ENCODE peak calls at places on chromosomes 11 and 22, in eight cellular contexts. One of them, this sample, is unnamed.

GRCh38 chr11:111631666-111632039 is 29.4 kb downstream of the SIK2 start:
- DNase-seq in bronchial epithelial cell: no peak
- DNase-seq in transverse colon: no peak
- DNase-seq in AG09319: peak
- DNase-seq in GM06990: no peak
- DNase-seq in colonic mucosa: no peak
- DNase-seq in ovary: no peak
- DNase-seq in left lung: no peak
- DNase-seq in this sample: no peak

GRCh38 chr11:62033191-62034044 is 66.0 kb upstream of the FTH1 start:
- DNase-seq in bronchial epithelial cell: peak
- DNase-seq in left lung: no peak
- DNase-seq in AG09319: no peak
- DNase-seq in GM06990: no peak
- DNase-seq in transverse colon: no peak
- DNase-seq in colonic mucosa: no peak
- DNase-seq in ovary: no peak
- DNase-seq in this sample: no peak

GRCh38 chr22:31229402-31230140 is 17.5 kb downstream of the LIMK2 start:
- DNase-seq in left lung: no peak
- DNase-seq in AG09319: no peak
- DNase-seq in ovary: peak
- DNase-seq in transverse colon: peak
- DNase-seq in GM06990: no peak
- DNase-seq in colonic mucosa: peak
- DNase-seq in bronchial epithelial cell: no peak
- DNase-seq in this sample: no peak

GRCh38 chr11:118290923-118291322 is 13.6 kb upstream of the CD3E start:
- DNase-seq in colonic mucosa: peak
- DNase-seq in AG09319: no peak
- DNase-seq in left lung: no peak
- DNase-seq in ovary: no peak
- DNase-seq in bronchial epithelial cell: peak
- DNase-seq in GM06990: no peak
- DNase-seq in transverse colon: peak
- DNase-seq in this sample: no peak

GRCh38 chr11:64843971-64844329 is 503 bp downstream of the CDC42BPG start:
- DNase-seq in colonic mucosa: peak
- DNase-seq in GM06990: no peak
- DNase-seq in ovary: no peak
- DNase-seq in bronchial epithelial cell: peak
- DNase-seq in transverse colon: no peak
- DNase-seq in AG09319: no peak
- DNase-seq in left lung: no peak
- DNase-seq in this sample: no peak

GRCh38 chr11:80462211-80462610 is 1021.4 kb upstream of the TENM4 start:
- DNase-seq in transverse colon: no peak
- DNase-seq in AG09319: no peak
- DNase-seq in GM06990: no peak
- DNase-seq in ovary: no peak
- DNase-seq in left lung: no peak
- DNase-seq in colonic mucosa: no peak
- DNase-seq in bronchial epithelial cell: peak
- DNase-seq in this sample: no peak

GRCh38 chr11:28858076-28858475 is 749.9 kb downstream of the METTL15 start:
- DNase-seq in bronchial epithelial cell: no peak
- DNase-seq in GM06990: no peak
- DNase-seq in ovary: no peak
- DNase-seq in colonic mucosa: no peak
- DNase-seq in left lung: no peak
- DNase-seq in AG09319: no peak
- DNase-seq in transverse colon: no peak
- DNase-seq in this sample: no peak

GRCh38 chr11:85540635-85541034 is 86.5 kb downstream of the DLG2 start:
- DNase-seq in transverse colon: no peak
- DNase-seq in GM06990: no peak
- DNase-seq in AG09319: no peak
- DNase-seq in left lung: no peak
- DNase-seq in bronchial epithelial cell: no peak
- DNase-seq in ovary: peak
- DNase-seq in colonic mucosa: no peak
- DNase-seq in this sample: no peak

GRCh38 chr11:61910473-61911123 is 6.8 kb downstream of the RAB3IL1 start:
- DNase-seq in colonic mucosa: no peak
- DNase-seq in left lung: peak
- DNase-seq in bronchial epithelial cell: no peak
- DNase-seq in transverse colon: no peak
- DNase-seq in AG09319: no peak
- DNase-seq in ovary: peak
- DNase-seq in GM06990: no peak
- DNase-seq in this sample: no peak

GRCh38 chr22:27715078-27715477 is 86.5 kb downstream of the MN1 start:
- DNase-seq in transverse colon: no peak
- DNase-seq in left lung: peak
- DNase-seq in ovary: no peak
- DNase-seq in AG09319: no peak
- DNase-seq in GM06990: no peak
- DNase-seq in colonic mucosa: no peak
- DNase-seq in bronchial epithelial cell: no peak
- DNase-seq in this sample: no peak

GRCh38 chr11:118953265-118953664 is 2.8 kb upstream of the UPK2 start:
- DNase-seq in GM06990: no peak
- DNase-seq in colonic mucosa: no peak
- DNase-seq in left lung: peak
- DNase-seq in ovary: no peak
- DNase-seq in transverse colon: no peak
- DNase-seq in AG09319: no peak
- DNase-seq in bronchial epithelial cell: no peak
- DNase-seq in this sample: no peak

GRCh38 chr22:48361099-48361639 is 1466.5 kb downstream of the BRD1 start:
- DNase-seq in ovary: no peak
- DNase-seq in GM06990: no peak
- DNase-seq in AG09319: no peak
- DNase-seq in colonic mucosa: no peak
- DNase-seq in bronchial epithelial cell: no peak
- DNase-seq in left lung: no peak
- DNase-seq in transverse colon: no peak
- DNase-seq in this sample: no peak

GRCh38 chr11:10770626-10771254 is 19.7 kb downstream of the CTR9 start:
- DNase-seq in GM06990: no peak
- DNase-seq in left lung: no peak
- DNase-seq in ovary: no peak
- DNase-seq in AG09319: peak
- DNase-seq in transverse colon: peak
- DNase-seq in bronchial epithelial cell: peak
- DNase-seq in colonic mucosa: peak
- DNase-seq in this sample: no peak

GRCh38 chr11:134200688-134201087 is 23.1 kb downstream of the NCAPD3 start:
- DNase-seq in transverse colon: no peak
- DNase-seq in bronchial epithelial cell: no peak
- DNase-seq in AG09319: no peak
- DNase-seq in GM06990: no peak
- DNase-seq in left lung: no peak
- DNase-seq in ovary: no peak
- DNase-seq in colonic mucosa: no peak
- DNase-seq in this sample: no peak

GRCh38 chr11:35286156-35286555 is 133.2 kb downstream of the SLC1A2 start:
- DNase-seq in left lung: no peak
- DNase-seq in colonic mucosa: no peak
- DNase-seq in transverse colon: no peak
- DNase-seq in ovary: no peak
- DNase-seq in GM06990: no peak
- DNase-seq in bronchial epithelial cell: no peak
- DNase-seq in AG09319: no peak
- DNase-seq in this sample: no peak

GRCh38 chr11:60785806-60786361 is 751 bp downstream of the MS4A10 start:
- DNase-seq in GM06990: no peak
- DNase-seq in AG09319: no peak
- DNase-seq in bronchial epithelial cell: no peak
- DNase-seq in colonic mucosa: no peak
- DNase-seq in transverse colon: no peak
- DNase-seq in left lung: no peak
- DNase-seq in ovary: no peak
- DNase-seq in this sample: no peak
- TF ChIP-seq CTCF in GM06990: no peak
- TF ChIP-seq CTCF in AG09319: no peak
- TF ChIP-seq CTCF in bronchial epithelial cell: no peak
- TF ChIP-seq CTCF in colonic mucosa: no peak
- TF ChIP-seq CTCF in transverse colon: no peak
- TF ChIP-seq CTCF in left lung: no peak
- TF ChIP-seq CTCF in ovary: no peak
- TF ChIP-seq CTCF in this sample: no peak

GRCh38 chr11:122210378-122210995 is 94.5 kb upstream of the BLID start:
- DNase-seq in GM06990: no peak
- DNase-seq in bronchial epithelial cell: peak
- DNase-seq in ovary: no peak
- DNase-seq in colonic mucosa: no peak
- DNase-seq in left lung: no peak
- DNase-seq in AG09319: no peak
- DNase-seq in transverse colon: no peak
- DNase-seq in this sample: no peak

GRCh38 chr11:122215244-122215992 is 99.4 kb upstream of the BLID start:
- DNase-seq in ovary: peak
- DNase-seq in AG09319: peak
- DNase-seq in transverse colon: peak
- DNase-seq in colonic mucosa: peak
- DNase-seq in left lung: peak
- DNase-seq in GM06990: peak
- DNase-seq in bronchial epithelial cell: peak
- DNase-seq in this sample: peak

GRCh38 chr11:122214080-122214479 is 98.1 kb upstream of the BLID start:
- DNase-seq in bronchial epithelial cell: no peak
- DNase-seq in GM06990: no peak
- DNase-seq in ovary: no peak
- DNase-seq in AG09319: no peak
- DNase-seq in transverse colon: no peak
- DNase-seq in colonic mucosa: no peak
- DNase-seq in left lung: no peak
- DNase-seq in this sample: no peak

GRCh38 chr11:122214567-122214966 is 98.6 kb upstream of the BLID start:
- DNase-seq in AG09319: no peak
- DNase-seq in transverse colon: no peak
- DNase-seq in colonic mucosa: no peak
- DNase-seq in left lung: no peak
- DNase-seq in ovary: no peak
- DNase-seq in GM06990: no peak
- DNase-seq in bronchial epithelial cell: no peak
- DNase-seq in this sample: no peak

GRCh38 chr11:122213111-122213510 is 97.1 kb upstream of the BLID start:
- DNase-seq in transverse colon: no peak
- DNase-seq in GM06990: no peak
- DNase-seq in ovary: no peak
- DNase-seq in colonic mucosa: no peak
- DNase-seq in left lung: peak
- DNase-seq in AG09319: no peak
- DNase-seq in bronchial epithelial cell: no peak
- DNase-seq in this sample: no peak
- TF ChIP-seq CTCF in transverse colon: no peak
- TF ChIP-seq CTCF in GM06990: no peak
- TF ChIP-seq CTCF in ovary: no peak
- TF ChIP-seq CTCF in colonic mucosa: no peak
- TF ChIP-seq CTCF in left lung: no peak
- TF ChIP-seq CTCF in AG09319: no peak
- TF ChIP-seq CTCF in bronchial epithelial cell: no peak
- TF ChIP-seq CTCF in this sample: no peak

GRCh38 chr11:21475276-21475675 is 717.6 kb upstream of the ANO5 start:
- DNase-seq in colonic mucosa: no peak
- DNase-seq in ovary: no peak
- DNase-seq in AG09319: no peak
- DNase-seq in bronchial epithelial cell: no peak
- DNase-seq in GM06990: no peak
- DNase-seq in left lung: no peak
- DNase-seq in transverse colon: no peak
- DNase-seq in this sample: no peak
- TF ChIP-seq CTCF in colonic mucosa: no peak
- TF ChIP-seq CTCF in ovary: no peak
- TF ChIP-seq CTCF in AG09319: no peak
- TF ChIP-seq CTCF in bronchial epithelial cell: no peak
- TF ChIP-seq CTCF in GM06990: no peak
- TF ChIP-seq CTCF in left lung: no peak
- TF ChIP-seq CTCF in transverse colon: no peak
- TF ChIP-seq CTCF in this sample: no peak

GRCh38 chr11:73322111-73322985 is 14.3 kb downstream of the ARHGEF17 start:
- DNase-seq in AG09319: no peak
- DNase-seq in transverse colon: no peak
- DNase-seq in bronchial epithelial cell: no peak
- DNase-seq in colonic mucosa: no peak
- DNase-seq in left lung: no peak
- DNase-seq in GM06990: no peak
- DNase-seq in ovary: no peak
- DNase-seq in this sample: no peak

GRCh38 chr11:73320786-73321325 is 12.8 kb downstream of the ARHGEF17 start:
- DNase-seq in ovary: peak
- DNase-seq in bronchial epithelial cell: peak
- DNase-seq in GM06990: no peak
- DNase-seq in colonic mucosa: no peak
- DNase-seq in AG09319: no peak
- DNase-seq in transverse colon: no peak
- DNase-seq in left lung: no peak
- DNase-seq in this sample: no peak

GRCh38 chr11:73323464-73323863 is 15.4 kb downstream of the ARHGEF17 start:
- DNase-seq in GM06990: no peak
- DNase-seq in colonic mucosa: peak
- DNase-seq in left lung: no peak
- DNase-seq in AG09319: peak
- DNase-seq in transverse colon: peak
- DNase-seq in bronchial epithelial cell: no peak
- DNase-seq in ovary: peak
- DNase-seq in this sample: no peak

GRCh38 chr11:73322986-73323306 is 14.9 kb downstream of the ARHGEF17 start:
- DNase-seq in bronchial epithelial cell: no peak
- DNase-seq in left lung: no peak
- DNase-seq in transverse colon: no peak
- DNase-seq in ovary: no peak
- DNase-seq in AG09319: no peak
- DNase-seq in colonic mucosa: no peak
- DNase-seq in GM06990: no peak
- DNase-seq in this sample: no peak

DNA sequence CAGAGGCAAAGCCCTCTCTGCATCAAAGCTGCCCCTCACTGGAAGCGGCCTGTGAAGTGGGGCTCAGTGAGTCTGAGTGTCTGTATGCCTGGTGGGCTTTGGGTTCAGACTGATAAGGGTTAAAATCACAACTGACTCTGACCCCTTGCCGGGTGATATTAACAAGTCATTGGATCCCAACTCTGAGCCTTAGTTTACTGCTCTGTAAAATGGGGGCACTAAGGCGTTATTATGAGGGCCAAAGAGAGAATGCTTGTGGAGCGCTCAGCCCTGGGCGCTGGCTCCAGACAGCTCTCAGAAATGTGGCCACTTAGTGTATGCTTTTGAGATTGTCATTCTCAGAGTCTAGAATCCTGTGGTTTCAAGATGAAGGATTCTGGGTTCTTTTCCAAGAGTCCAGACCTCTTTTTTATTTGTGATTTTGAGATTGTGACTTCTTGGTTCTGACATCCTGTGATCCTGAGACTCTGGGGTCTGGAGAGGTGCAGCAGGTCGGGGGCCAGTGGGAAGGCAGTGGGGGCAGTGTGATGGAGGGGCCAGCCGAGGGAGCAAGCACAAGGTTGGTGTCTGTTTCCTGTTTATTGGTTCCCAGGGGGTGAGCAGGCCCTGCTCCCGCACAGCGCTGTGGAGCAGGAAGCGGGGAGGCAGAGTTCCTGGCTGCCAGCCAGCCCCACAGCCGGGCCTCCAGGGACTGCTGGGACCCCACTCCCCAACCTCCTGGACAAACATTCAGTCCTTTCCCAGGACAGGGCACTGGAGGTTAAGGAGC is 13.4 kb downstream of the ARHGEF17 start:
- DNase-seq in colonic mucosa: no peak
- DNase-seq in bronchial epithelial cell: no peak
- DNase-seq in transverse colon: no peak
- DNase-seq in ovary: peak
- DNase-seq in AG09319: no peak
- DNase-seq in GM06990: no peak
- DNase-seq in left lung: peak
- DNase-seq in this sample: no peak
- TF ChIP-seq CTCF in colonic mucosa: no peak
- TF ChIP-seq CTCF in bronchial epithelial cell: no peak
- TF ChIP-seq CTCF in transverse colon: no peak
- TF ChIP-seq CTCF in ovary: no peak
- TF ChIP-seq CTCF in AG09319: no peak
- TF ChIP-seq CTCF in GM06990: no peak
- TF ChIP-seq CTCF in left lung: no peak
- TF ChIP-seq CTCF in this sample: no peak